ENCODE peak calls at places on chromosomes 5 and 9, in six cellular contexts. X, A, J, E, W and V are unnamed samples.

GRCh38 chr9:123481209-123481865 is 125.3 kb downstream of the CRB2 start:
- DNase-seq in A (no peak), W (no peak), E (no peak), X (no peak), J (no peak), V (no peak)

GRCh38 chr5:113451797-113452196 is 17.0 kb upstream of the TSSK1B start:
- DNase-seq in W (no peak), E (no peak), X (no peak), J (no peak), A (no peak), V (no peak)

GRCh38 chr5:150013931-150014330 is 13.4 kb downstream of the HMGXB3 start:
- DNase-seq in X (no peak), E (no peak), W (no peak), A (no peak), J (no peak), V (no peak)

GRCh38 chr9:109993250-109993978 is 213.4 kb downstream of the PALM2AKAP2 start:
- DNase-seq in A (no peak), W (no peak), J (no peak), X (no peak), E (no peak), V (no peak)

GRCh38 chr9:109416135-109416706 is 81.9 kb downstream of the PTPN3 start:
- DNase-seq in E (no peak), X (no peak), J (no peak), A (no peak), W (no peak), V (no peak)

GRCh38 chr5:102758576-102758975 is 3.5 kb downstream of the PAM start:
- DNase-seq in A (no peak), E (no peak), X (no peak), W (no peak), J (no peak), V (no peak)

GRCh38 chr5:125480901-125481300 is 734.5 kb upstream of the ZNF608 start:
- DNase-seq in W (no peak), A (no peak), X (no peak), E (no peak), J (no peak), V (no peak)

GRCh38 chr5:74542477-74542876 is 98.1 kb downstream of the ENC1 start:
- DNase-seq in A (no peak), X (peak), E (no peak), W (no peak), J (no peak), V (no peak)

GRCh38 chr9:8412327-8412726 is 612.7 kb upstream of the DMAC1 start:
- DNase-seq in W (no peak), A (no peak), E (no peak), J (no peak), X (no peak), V (no peak)

GRCh38 chr9:90964101-90965020 is 162.7 kb downstream of the SYK start:
- DNase-seq in E (no peak), W (peak), A (no peak), J (peak), X (peak), V (no peak)

GRCh38 chr5:114010362-114010761 is 351.5 kb upstream of the KCNN2 start:
- DNase-seq in W (no peak), X (no peak), J (no peak), A (no peak), E (no peak), V (no peak)

GRCh38 chr9:4147476-4148214 is 152.2 kb downstream of the GLIS3 start:
- DNase-seq in W (no peak), E (no peak), X (no peak), J (no peak), A (no peak), V (no peak)

GRCh38 chr9:84970432-84970831 is 300.9 kb downstream of the NTRK2 start:
- DNase-seq in X (no peak), E (no peak), A (no peak), J (no peak), W (no peak), V (no peak)

GRCh38 chr5:2683720-2684119 is 67.8 kb downstream of the IRX2 start:
- DNase-seq in A (no peak), J (no peak), W (no peak), E (no peak), X (no peak), V (no peak)

GRCh38 chr5:122845253-122846050 is at the start of gene SNX24:
- DNase-seq in W (peak), X (peak), J (peak), A (peak), E (peak), V (peak)

GRCh38 chr5:170522211-170523128 is 18.6 kb downstream of the KCNIP1 start:
- DNase-seq in J (no peak), W (no peak), E (no peak), A (no peak), X (no peak), V (no peak)

GRCh38 chr5:102713682-102714231 is 41.3 kb upstream of the PAM start:
- DNase-seq in A (no peak), W (no peak), X (no peak), J (no peak), E (no peak), V (no peak)

DNA sequence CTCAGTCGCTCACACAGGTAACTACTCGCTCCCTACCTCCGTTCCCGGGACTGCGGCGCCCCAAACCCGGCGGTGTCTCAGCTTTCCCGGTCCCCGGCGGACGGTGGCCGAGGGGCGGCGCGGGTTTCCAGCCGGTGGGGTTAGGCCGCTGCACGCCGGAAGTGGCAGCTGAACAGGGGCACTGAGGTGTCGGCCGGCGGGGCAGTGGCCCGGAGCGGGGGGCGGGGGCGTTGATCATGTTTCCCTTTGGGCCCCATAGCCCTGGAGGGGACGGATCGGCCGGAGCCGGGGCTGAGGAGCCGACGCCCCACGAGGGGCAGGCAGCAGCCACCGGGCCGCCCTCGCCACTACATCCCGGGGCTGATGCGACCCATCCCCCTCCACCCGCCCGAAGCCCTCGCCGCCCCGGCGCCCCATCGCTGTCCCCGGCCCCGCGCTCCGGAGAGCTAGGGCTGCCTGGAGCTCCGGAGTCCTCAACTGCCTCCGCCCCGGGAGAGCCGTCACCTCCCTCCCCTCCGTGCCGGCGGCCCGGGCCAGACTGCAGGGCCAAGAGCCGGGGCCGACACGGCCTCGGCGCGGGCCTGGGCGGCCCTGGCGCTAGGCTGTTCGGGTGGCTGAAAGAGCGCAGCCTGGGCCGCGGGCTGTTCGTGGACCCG is at the start of gene DCAF10:
- DNase-seq in A (peak), W (peak), E (peak), X (peak), J (peak), V (peak)
- TF ChIP-seq POLR2A in A (peak), W (peak), E (peak), X (peak), J (peak), V (peak)

DNA sequence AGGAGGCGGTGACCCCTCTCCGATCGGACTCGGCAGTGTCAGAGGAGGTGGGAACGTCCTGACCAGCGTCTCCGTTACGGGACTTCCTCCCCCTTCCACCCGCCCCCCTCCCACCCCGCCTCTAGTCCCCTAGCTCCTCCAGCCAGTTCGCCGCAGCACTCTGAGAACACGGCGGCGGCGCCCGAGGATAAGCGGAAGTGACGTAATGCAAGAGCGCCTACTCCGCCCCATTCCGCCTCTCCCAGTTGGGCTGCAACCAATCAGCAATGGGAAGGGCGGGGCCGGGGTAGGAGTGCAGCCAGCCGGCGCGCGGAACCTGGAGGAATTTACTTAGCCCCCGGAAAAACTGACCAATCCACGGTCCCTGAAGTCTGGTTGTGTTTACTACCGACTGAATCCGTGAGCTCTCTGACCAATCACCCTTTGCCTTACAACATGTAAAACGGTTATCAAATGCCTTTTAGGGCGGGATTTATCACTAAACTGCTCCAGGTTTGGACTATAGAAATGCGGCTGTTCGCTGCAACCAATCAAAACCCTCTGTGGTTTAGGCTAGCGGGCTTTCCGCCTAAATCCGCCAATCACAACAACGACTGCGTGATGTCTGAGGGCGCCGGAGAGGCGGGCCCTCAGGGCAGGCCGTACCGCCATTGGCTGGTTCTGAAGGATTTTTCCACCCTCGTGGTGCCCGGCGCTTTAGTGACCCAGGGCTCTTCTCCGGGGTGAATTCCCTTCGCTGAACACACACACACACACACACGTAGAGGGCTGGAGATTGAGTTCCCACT is at the start of gene ZBTB5:
- DNase-seq in E (peak), A (peak), X (peak), J (peak), W (peak), V (peak)
- TF ChIP-seq POLR2A in E (peak), A (peak), X (no peak), J (peak), W (peak), V (peak)

DNA sequence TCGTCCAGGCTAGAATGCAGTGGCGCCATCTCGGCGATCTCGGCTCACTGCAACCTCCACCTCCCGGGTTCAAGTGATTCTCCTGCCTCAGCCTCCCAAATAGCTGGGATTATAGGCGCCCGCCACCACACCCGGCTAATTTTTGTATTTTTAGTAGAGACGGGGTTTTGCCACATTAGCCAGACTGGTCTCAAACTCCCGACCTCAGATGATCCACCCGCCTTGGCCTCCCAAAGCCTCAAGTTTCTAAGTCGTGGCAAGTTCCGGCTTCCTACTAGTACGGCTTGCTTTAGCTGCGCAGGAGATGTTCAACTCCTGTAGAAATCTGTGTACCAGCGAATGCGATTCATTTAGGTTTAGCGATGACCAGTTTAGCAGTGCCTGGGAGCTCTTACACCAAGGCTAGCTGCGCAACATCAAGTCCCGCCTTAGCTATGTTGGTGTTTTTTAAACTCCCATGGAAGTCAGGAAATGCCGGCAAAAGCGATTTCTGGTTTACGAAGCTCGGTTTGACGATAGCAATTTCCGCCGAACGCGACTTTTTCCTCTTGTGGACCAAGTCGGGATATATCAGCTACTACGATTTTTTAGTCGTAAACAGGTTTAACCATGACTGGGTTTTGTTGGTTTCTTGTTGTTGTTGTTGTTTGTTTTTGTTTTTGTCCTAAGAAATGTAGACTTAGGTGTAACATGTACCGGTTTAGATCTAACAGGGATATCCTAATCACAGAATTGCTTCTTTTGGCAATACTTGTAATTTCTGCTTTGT is 46.4 kb downstream of the ANXA2R start:
- DNase-seq in J (peak), A (no peak), X (peak), W (no peak), E (no peak), V (peak)
- TF ChIP-seq POLR2A in J (peak), A (no peak), X (no peak), W (no peak), E (no peak), V (no peak)

DNA sequence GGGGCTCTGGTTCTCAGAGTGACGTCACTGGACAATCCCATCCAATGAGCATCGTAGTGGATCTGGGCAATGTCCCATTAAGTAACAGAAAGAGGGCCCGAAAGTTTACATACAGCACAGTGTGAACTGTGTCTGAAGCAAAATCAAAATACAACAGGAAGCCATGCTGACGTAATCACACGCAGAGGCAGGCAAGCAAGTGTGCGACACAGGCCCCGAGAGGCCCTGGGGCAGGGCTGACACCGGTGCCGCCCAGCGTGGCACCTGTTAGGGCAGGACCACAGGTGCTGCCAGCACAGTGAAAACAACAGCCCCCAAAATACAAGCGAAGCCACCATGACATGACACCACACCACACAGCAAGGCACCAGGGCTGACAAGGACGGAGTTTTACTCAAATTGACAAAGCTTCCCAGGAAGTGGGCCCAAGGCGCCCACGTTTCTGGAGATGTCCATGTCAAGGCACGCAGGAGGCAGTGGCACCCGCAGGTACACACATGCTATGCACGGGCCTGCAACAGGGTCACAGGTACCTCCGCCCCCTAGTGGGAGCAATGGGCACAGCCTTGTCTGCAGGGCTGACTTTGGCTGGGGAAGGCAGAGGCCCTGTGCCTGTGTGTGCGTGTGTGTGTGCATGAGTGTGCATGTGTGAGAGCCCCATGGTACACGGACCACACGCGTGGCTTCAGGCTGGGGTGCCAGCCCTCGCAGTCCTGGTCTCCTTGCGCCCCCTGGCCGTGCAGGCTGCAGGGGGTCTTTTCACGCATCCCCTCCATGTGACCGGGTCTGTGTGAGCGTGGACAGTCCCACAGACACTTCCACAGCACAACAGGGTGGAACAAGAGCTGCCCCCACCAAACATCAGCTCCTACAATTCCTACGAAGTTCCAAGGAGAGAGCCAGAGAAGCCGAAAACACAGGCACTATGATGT is 19.6 kb downstream of the QSOX2 start:
- DNase-seq in A (peak), E (peak), J (peak), X (peak), W (no peak), V (peak)
- TF ChIP-seq POLR2A in A (no peak), E (no peak), J (no peak), X (no peak), W (no peak), V (no peak)

DNA sequence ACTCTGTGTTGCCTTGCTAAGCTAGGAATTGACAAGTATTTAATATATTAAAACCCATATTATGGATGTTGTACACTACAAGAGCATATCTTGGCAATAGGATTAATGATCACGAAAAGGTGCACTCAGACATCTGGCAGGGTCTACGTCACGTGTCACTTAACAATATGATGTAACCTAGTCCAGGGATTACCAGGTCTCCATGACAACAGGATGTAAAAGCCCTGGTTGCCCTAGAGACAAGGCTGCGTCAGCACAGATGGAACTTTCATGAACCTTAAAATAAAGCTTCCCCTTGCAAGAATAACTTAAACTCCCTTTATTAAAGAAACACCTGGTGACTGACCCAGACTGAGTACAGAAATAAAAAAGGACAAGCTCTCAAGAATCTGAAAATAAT is 717.8 kb downstream of the CDH18 start:
- DNase-seq in E (no peak), A (no peak), X (no peak), J (no peak), W (no peak), V (no peak)
- TF ChIP-seq POLR2A in E (no peak), A (no peak), X (no peak), J (no peak), W (no peak), V (no peak)

GRCh38 chr9:131668439-131669233 is 71.2 kb downstream of the RAPGEF1 start:
- DNase-seq in E (no peak), J (peak), X (peak), A (no peak), W (no peak), V (no peak)
- TF ChIP-seq POLR2A in E (peak), J (no peak), X (no peak), A (no peak), W (no peak), V (no peak)

GRCh38 chr5:132215329-132215728 is 12.3 kb downstream of the P4HA2 start:
- DNase-seq in A (no peak), X (peak), W (peak), E (peak), J (no peak), V (no peak)
- TF ChIP-seq POLR2A in A (no peak), X (no peak), W (no peak), E (peak), J (no peak), V (no peak)

GRCh38 chr5:95081500-95082355 is 203.2 kb downstream of the MCTP1 start:
- DNase-seq in X (peak), J (peak), E (peak), W (no peak), A (no peak), V (peak)
- TF ChIP-seq POLR2A in X (peak), J (peak), E (no peak), W (no peak), A (no peak), V (peak)